ENCODE peak calls at places on chromosomes 6 and 20, in seven cellular contexts. C is SK-N-SH, L is HepG2, Q is K562, B is GM12892, K is H1, R is GM12891. U is an unnamed sample.

GRCh38 chr6:31485063-31485462 is 12.9 kb upstream of the MICB start:
- DNase-seq in K (no peak), C (no peak), Q (no peak), B (no peak), R (no peak), L (no peak), U (no peak)

GRCh38 chr20:9999660-10000059 is 35.1 kb upstream of the ANKEF1 start:
- DNase-seq in L (no peak), B (no peak), R (no peak), Q (no peak), C (no peak), K (no peak), U (no peak)

GRCh38 chr6:33116417-33116816 is 40.6 kb downstream of the HLA-DPB1 start:
- DNase-seq in K (peak; percentile 46), C (no peak), L (no peak), B (no peak), Q (peak; percentile 3), R (no peak), U (no peak)

GRCh38 chr6:161922631-161923119 is 648.8 kb upstream of the AGPAT4 start:
- DNase-seq in B (no peak), K (no peak), Q (peak; percentile 24), L (peak; percentile 78), C (peak; percentile 69), R (no peak), U (no peak)

GRCh38 chr20:9280654-9281053 is 211.8 kb downstream of the PLCB4 start:
- DNase-seq in R (no peak), C (peak; percentile 4), Q (no peak), L (no peak), K (no peak), B (no peak), U (no peak)

GRCh38 chr6:27651371-27651732 is 178.4 kb upstream of the ZNF184 start:
- DNase-seq in Q (peak; percentile 57), C (no peak), B (no peak), K (no peak), R (no peak), L (no peak), U (no peak)

GRCh38 chr6:139708342-139709199 is 334.1 kb upstream of the CITED2 start:
- DNase-seq in L (peak; percentile 67), B (no peak), C (no peak), Q (no peak), R (no peak), K (no peak), U (no peak)

GRCh38 chr20:1909097-1909496 is 13.9 kb downstream of the SIRPA start:
- DNase-seq in R (no peak), L (no peak), B (no peak), Q (no peak), C (no peak), K (no peak), U (no peak)

GRCh38 chr6:81762132-81762531 is 9.7 kb upstream of the TENT5A start:
- DNase-seq in B (no peak), L (no peak), R (no peak), K (no peak), C (peak; percentile 53), Q (no peak), U (no peak)

GRCh38 chr20:59145926-59146800 is 17.5 kb upstream of the ZNF831 start:
- DNase-seq in C (no peak), K (no peak), R (peak; percentile 41), L (no peak), Q (no peak), B (peak; percentile 34), U (no peak)

GRCh38 chr20:63155266-63156165 is 60.4 kb downstream of the YTHDF1 start:
- DNase-seq in B (no peak), K (no peak), L (no peak), R (no peak), Q (no peak), C (no peak), U (no peak)

GRCh38 chr6:23647045-23647444 is 479.0 kb upstream of the NRSN1 start:
- DNase-seq in R (no peak), Q (no peak), K (no peak), L (no peak), B (no peak), C (no peak), U (no peak)

GRCh38 chr6:71383891-71384489 is 95.4 kb downstream of the OGFRL1 start:
- DNase-seq in Q (no peak), R (no peak), L (peak; percentile 15), B (no peak), K (no peak), C (peak; percentile 15), U (no peak)

GRCh38 chr6:167913699-167914098 is 83.8 kb upstream of the KIF25 start:
- DNase-seq in Q (no peak), L (no peak), R (no peak), B (no peak), K (no peak), C (peak; percentile 49), U (no peak)
- TF ChIP-seq TAF1 in Q (no peak), L (no peak), R (no peak), B (no peak), K (no peak), C (no peak), U (no peak)

GRCh38 chr6:124659427-124659826 is 302.8 kb upstream of the RNF217 start:
- DNase-seq in C (no peak), R (no peak), K (no peak), Q (no peak), L (no peak), B (no peak), U (no peak)

GRCh38 chr6:124660185-124660584 is 302.1 kb upstream of the RNF217 start:
- DNase-seq in R (no peak), Q (no peak), C (no peak), K (no peak), L (no peak), B (no peak), U (no peak)

GRCh38 chr6:124661231-124661630 is 301.0 kb upstream of the RNF217 start:
- DNase-seq in C (no peak), K (no peak), Q (no peak), B (no peak), L (no peak), R (no peak), U (no peak)

GRCh38 chr6:124658053-124658452 is 304.2 kb upstream of the RNF217 start:
- DNase-seq in R (no peak), B (no peak), Q (no peak), C (no peak), L (no peak), K (no peak), U (no peak)

GRCh38 chr6:124655856-124656255 is 306.4 kb upstream of the RNF217 start:
- DNase-seq in Q (no peak), K (no peak), B (no peak), L (no peak), R (no peak), C (no peak), U (no peak)
- TF ChIP-seq TAF1 in Q (no peak), K (no peak), B (no peak), L (no peak), R (no peak), C (no peak), U (no peak)

DNA sequence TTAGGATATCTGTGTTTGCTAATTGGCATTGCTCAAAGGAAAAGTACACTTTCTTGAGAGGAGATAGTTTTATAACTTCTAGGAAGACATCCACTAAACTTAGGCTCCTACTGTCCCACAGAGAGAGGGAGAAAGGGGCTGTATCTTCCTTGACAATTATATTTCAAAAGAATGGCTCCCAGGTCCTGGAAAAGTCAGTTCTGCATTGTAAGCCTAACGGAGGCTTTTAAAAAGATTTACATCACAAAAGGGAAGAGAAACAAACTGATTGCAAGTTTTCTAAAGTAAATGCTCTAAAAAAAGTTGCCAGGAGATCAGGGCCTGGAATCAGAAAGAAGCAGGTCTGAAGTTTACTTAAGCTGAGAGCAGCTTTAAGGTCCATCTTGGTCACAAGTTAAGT is 839.5 kb downstream of the FRK start:
- DNase-seq in B (no peak), K (peak; percentile 3), L (no peak), Q (no peak), R (no peak), C (no peak), U (no peak)
- TF ChIP-seq TAF1 in B (no peak), K (no peak), L (no peak), Q (no peak), R (no peak), C (no peak), U (no peak)

DNA sequence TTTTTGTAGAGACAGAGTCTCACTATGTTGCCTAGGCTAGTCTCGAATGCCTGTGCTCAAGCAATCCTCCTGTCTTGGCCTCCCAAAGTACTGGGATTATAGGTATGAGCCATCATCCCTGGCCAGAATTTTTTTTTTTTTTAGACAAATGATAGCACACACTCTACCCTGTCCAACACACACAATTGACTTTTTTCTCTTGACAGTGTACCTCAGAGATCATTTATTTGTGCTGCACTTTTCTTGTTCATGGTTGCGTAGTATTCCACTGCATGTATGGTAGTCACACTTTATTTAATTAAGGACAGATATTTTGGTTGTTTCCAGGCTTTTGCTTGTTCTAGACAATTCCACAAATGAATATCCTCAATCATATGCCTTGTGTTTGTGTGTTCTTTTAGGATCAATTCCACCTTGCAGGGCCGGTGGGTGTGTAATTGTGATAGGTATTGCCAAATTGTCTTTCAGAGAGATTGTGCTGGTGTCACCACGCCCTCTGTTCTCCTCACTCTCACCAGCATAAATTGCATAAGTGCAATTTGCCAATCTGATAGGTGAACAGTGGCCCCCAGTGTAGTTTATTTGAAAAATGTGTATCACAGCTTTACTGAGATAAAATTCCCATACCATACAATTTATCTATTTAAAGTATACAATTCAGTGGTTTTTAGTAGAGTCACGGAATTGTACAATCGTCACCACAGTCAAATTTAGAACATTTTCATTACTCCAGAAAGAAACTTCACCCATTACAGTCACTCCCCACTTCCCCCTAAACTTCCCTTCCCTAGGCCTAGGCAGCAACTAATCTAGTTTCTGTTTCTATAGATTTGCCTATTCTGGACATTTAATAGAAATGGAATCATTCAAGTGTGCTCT is 20.1 kb downstream of the SRC start:
- DNase-seq in R (no peak), L (no peak), Q (no peak), B (no peak), K (no peak), C (no peak), U (peak; percentile 90)
- TF ChIP-seq TAF1 in R (no peak), L (no peak), Q (no peak), B (no peak), K (no peak), C (no peak), U (no peak)

GRCh38 chr6:117411474-117411873 is 14.3 kb downstream of the ROS1 start:
- DNase-seq in C (no peak), L (no peak), R (no peak), K (no peak), B (no peak), Q (no peak), U (no peak)
- TF ChIP-seq TAF1 in C (no peak), L (no peak), R (no peak), K (no peak), B (no peak), Q (no peak), U (no peak)